ENCODE peak calls at places on chromosomes 12 and 14, in four cellular contexts. F is AG04450, C is cardiac fibroblast, V is SK-N-SH. I is an unnamed sample.

GRCh38 chr14:77926942-77927341 is 127.0 kb downstream of the ADCK1 start:
- DNase-seq in F (no peak), C (no peak), V (no peak), I (no peak)

GRCh38 chr14:60355768-60356167 is 106.7 kb downstream of the PPM1A start:
- DNase-seq in F (no peak), C (no peak), V (no peak), I (no peak)

GRCh38 chr12:127176804-127177203 is 1090.2 kb upstream of the TMEM132C start:
- DNase-seq in F (no peak), C (no peak), V (no peak), I (peak)

GRCh38 chr14:104471114-104471513 is 108.5 kb upstream of the C14orf180 start:
- DNase-seq in F (no peak), C (no peak), V (no peak), I (no peak)

GRCh38 chr14:29671034-29671433 is 256.6 kb downstream of the PRKD1 start:
- DNase-seq in F (no peak), C (peak), V (no peak), I (no peak)

GRCh38 chr12:16523570-16524331 is 82.2 kb downstream of the LMO3 start:
- DNase-seq in F (no peak), C (peak), V (no peak), I (no peak)

GRCh38 chr14:75417674-75418073 is 10.1 kb upstream of the JDP2 start:
- DNase-seq in F (no peak), C (no peak), V (no peak), I (no peak)

GRCh38 chr14:70902186-70902585 is 5.1 kb upstream of the PCNX1 start:
- DNase-seq in F (no peak), C (no peak), V (no peak), I (no peak)

GRCh38 chr14:77238356-77238755 is 32.6 kb downstream of the NGB start:
- DNase-seq in F (no peak), C (no peak), V (no peak), I (no peak)

DNA sequence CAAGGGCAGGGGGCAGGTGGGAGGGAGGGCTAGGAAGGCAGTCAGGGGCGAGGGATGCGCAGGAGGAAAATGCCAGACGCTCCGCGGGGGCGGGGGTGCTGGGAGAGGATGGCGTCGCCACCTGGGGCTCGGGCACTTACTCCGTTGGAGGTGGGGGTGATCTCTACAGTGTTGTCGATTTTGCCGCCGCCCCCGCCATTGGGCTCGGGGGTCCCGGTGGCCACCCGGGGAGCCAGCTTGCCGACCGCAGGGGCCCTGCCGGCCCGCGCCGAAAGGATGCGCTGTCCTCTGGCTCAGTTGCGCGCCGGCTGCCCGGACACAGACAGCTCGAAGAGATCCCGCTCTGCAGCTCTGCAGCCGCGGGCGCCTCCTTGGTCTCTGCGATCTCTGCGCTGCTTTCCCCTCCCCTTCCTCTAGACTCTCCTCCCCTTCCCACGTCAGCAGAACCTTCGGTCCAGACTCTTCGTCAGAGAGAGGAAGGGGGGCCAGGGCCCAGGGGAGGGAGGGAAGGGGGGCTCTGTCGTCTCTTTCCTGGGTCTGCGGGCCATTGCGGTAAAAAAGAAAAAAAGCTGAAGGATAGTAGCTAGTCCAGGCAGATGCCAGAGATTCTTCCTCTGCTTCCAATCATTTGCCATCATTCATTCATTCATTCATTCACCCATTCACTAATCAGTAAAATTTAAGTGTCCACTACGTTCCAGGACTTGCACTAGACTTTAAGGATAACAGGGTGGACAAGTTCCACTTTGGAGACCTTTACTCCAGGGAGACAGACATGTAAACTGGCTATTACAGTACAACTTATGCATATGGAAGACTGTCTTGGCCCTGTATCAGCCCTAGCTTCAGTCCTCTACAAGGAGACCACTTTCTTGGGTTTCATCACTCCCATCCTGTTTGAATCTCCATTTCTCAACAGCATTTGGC is at the start of gene SLC22A17:
- DNase-seq in F (peak), C (peak), V (peak), I (peak)
- TF ChIP-seq CTCF in F (peak), C (no peak), V (no peak), I (peak)

GRCh38 chr12:124720019-124720686 is 143.5 kb downstream of the SCARB1 start:
- DNase-seq in F (no peak), C (peak), V (no peak), I (no peak)
- TF ChIP-seq CTCF in F (peak), C (peak), V (peak), I (peak)

DNA sequence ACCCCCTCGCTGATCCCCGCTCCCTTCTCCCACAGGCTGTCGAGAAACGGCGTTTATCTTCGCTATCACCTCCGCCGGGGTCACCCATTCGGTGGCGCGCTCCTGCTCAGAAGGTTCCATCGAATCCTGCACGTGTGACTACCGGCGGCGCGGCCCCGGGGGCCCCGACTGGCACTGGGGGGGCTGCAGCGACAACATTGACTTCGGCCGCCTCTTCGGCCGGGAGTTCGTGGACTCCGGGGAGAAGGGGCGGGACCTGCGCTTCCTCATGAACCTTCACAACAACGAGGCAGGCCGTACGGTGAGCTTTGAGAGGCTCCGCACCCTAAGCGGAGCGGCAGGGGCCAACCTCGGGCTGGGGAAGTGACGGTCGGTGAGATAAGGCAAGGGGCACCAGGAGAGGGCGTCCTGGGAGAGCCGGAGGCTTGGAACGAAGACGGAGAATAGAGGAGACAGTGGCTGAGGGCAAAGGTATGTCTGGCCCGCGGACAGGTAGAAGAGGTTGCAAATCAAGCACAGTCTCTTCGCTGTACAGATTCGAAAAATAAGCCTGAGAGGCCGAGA is 2.3 kb downstream of the WNT1 start:
- DNase-seq in F (no peak), C (no peak), V (peak), I (no peak)
- TF ChIP-seq CTCF in F (no peak), C (no peak), V (no peak), I (no peak)

DNA sequence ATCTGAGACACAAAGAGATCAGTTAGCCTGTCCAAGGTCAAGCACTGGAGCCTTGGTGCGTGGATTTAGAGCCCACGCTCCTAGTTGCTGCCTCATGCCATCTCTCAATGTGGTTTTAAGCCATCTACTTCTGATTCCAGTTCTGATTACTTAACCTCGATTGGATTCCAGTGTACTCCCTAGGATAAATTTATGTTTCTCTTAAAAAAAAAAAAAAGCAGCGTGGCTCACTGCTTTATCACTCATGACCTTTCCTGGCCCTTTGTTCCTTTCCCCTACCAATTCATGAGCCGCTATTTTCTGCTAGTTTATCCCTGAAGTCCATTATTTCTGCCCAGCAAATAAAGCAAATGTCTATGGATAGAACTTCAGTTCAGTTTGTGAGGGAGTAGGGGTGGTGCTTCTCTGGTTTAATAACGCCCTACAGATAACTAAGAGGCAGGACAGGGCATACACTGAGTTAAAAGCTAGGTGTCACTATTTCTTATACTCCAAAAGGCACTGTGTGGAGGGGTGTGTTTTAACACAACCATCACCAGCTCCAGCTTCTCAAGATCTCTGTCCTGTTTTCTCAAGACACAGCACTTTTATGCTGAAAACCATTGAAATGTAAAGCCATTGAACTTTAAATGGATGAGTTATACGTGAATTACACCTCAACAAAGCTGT is 9.8 kb upstream of the PARP11 start:
- DNase-seq in F (no peak), C (peak), V (no peak), I (no peak)
- TF ChIP-seq CTCF in F (no peak), C (peak), V (no peak), I (peak)

I was measured in osteocyte.